ENCODE peak calls at places on chromosomes 3 and 15, in five cellular contexts. One of them, this sample, is unnamed.

GRCh38 chr3:45516829-45517228 is 77.7 kb upstream of the LIMD1 start:
- DNase-seq in choroid plexus epithelial cell: peak
- DNase-seq in ovary: no peak
- DNase-seq in activated T-helper 1 cell treated with Interleukin-2 at 50 U/mL for 16 hours: no peak
- DNase-seq in AG09319: no peak
- DNase-seq in this sample: no peak

GRCh38 chr3:103048371-103048722 is 613.5 kb downstream of the ZPLD1 start:
- DNase-seq in activated T-helper 1 cell treated with Interleukin-2 at 50 U/mL for 16 hours: no peak
- DNase-seq in AG09319: no peak
- DNase-seq in ovary: no peak
- DNase-seq in choroid plexus epithelial cell: peak
- DNase-seq in this sample: no peak

GRCh38 chr3:45486926-45487325 is 98.5 kb downstream of the LARS2 start:
- DNase-seq in choroid plexus epithelial cell: peak
- DNase-seq in ovary: no peak
- DNase-seq in activated T-helper 1 cell treated with Interleukin-2 at 50 U/mL for 16 hours: no peak
- DNase-seq in AG09319: no peak
- DNase-seq in this sample: no peak

GRCh38 chr3:46495901-46496456 is 1.8 kb upstream of the RTP3 start:
- DNase-seq in choroid plexus epithelial cell: peak
- DNase-seq in AG09319: peak
- DNase-seq in ovary: no peak
- DNase-seq in activated T-helper 1 cell treated with Interleukin-2 at 50 U/mL for 16 hours: no peak
- DNase-seq in this sample: no peak

GRCh38 chr15:66734961-66735908 is 33.2 kb downstream of the SMAD6 start:
- DNase-seq in ovary: no peak
- DNase-seq in activated T-helper 1 cell treated with Interleukin-2 at 50 U/mL for 16 hours: no peak
- DNase-seq in choroid plexus epithelial cell: no peak
- DNase-seq in AG09319: no peak
- DNase-seq in this sample: no peak

GRCh38 chr3:99928758-99929408 is 111.2 kb downstream of the CMSS1 start:
- DNase-seq in ovary: no peak
- DNase-seq in activated T-helper 1 cell treated with Interleukin-2 at 50 U/mL for 16 hours: no peak
- DNase-seq in AG09319: no peak
- DNase-seq in choroid plexus epithelial cell: no peak
- DNase-seq in this sample: no peak

GRCh38 chr3:11624161-11624560 is 19.6 kb downstream of the VGLL4 start:
- DNase-seq in AG09319: no peak
- DNase-seq in choroid plexus epithelial cell: peak
- DNase-seq in ovary: no peak
- DNase-seq in activated T-helper 1 cell treated with Interleukin-2 at 50 U/mL for 16 hours: no peak
- DNase-seq in this sample: no peak

GRCh38 chr3:175648939-175649338 is 789.8 kb downstream of the NAALADL2 start:
- DNase-seq in activated T-helper 1 cell treated with Interleukin-2 at 50 U/mL for 16 hours: no peak
- DNase-seq in AG09319: no peak
- DNase-seq in choroid plexus epithelial cell: no peak
- DNase-seq in ovary: no peak
- DNase-seq in this sample: no peak

GRCh38 chr15:25859838-25860645 is 3.1 kb downstream of the ATP10A start:
- DNase-seq in activated T-helper 1 cell treated with Interleukin-2 at 50 U/mL for 16 hours: peak
- DNase-seq in ovary: no peak
- DNase-seq in choroid plexus epithelial cell: no peak
- DNase-seq in AG09319: no peak
- DNase-seq in this sample: no peak

GRCh38 chr3:152384412-152384811 is 115.7 kb downstream of the MBNL1 start:
- DNase-seq in choroid plexus epithelial cell: no peak
- DNase-seq in ovary: no peak
- DNase-seq in AG09319: no peak
- DNase-seq in activated T-helper 1 cell treated with Interleukin-2 at 50 U/mL for 16 hours: no peak
- DNase-seq in this sample: no peak

GRCh38 chr15:63940956-63941620 is 105.2 kb downstream of the DAPK2 start:
- DNase-seq in AG09319: no peak
- DNase-seq in ovary: no peak
- DNase-seq in activated T-helper 1 cell treated with Interleukin-2 at 50 U/mL for 16 hours: no peak
- DNase-seq in choroid plexus epithelial cell: no peak
- DNase-seq in this sample: no peak

GRCh38 chr3:193829781-193830180 is 236.8 kb downstream of the OPA1 start:
- DNase-seq in activated T-helper 1 cell treated with Interleukin-2 at 50 U/mL for 16 hours: no peak
- DNase-seq in AG09319: no peak
- DNase-seq in choroid plexus epithelial cell: peak
- DNase-seq in ovary: no peak
- DNase-seq in this sample: no peak

GRCh38 chr15:79474252-79474651 is 42.1 kb downstream of the MINAR1 start:
- DNase-seq in choroid plexus epithelial cell: peak
- DNase-seq in AG09319: no peak
- DNase-seq in ovary: no peak
- DNase-seq in activated T-helper 1 cell treated with Interleukin-2 at 50 U/mL for 16 hours: no peak
- DNase-seq in this sample: no peak

GRCh38 chr15:44633603-44634002 is 29.9 kb downstream of the SPG11 start:
- DNase-seq in activated T-helper 1 cell treated with Interleukin-2 at 50 U/mL for 16 hours: no peak
- DNase-seq in choroid plexus epithelial cell: peak
- DNase-seq in AG09319: peak
- DNase-seq in ovary: no peak
- DNase-seq in this sample: no peak

GRCh38 chr3:134601539-134602439 is 49.0 kb downstream of the KY start:
- DNase-seq in AG09319: no peak
- DNase-seq in activated T-helper 1 cell treated with Interleukin-2 at 50 U/mL for 16 hours: no peak
- DNase-seq in ovary: peak
- DNase-seq in choroid plexus epithelial cell: peak
- DNase-seq in this sample: no peak

GRCh38 chr3:10532939-10533730 is 27.7 kb upstream of the ATP2B2 start:
- DNase-seq in AG09319: no peak
- DNase-seq in ovary: no peak
- DNase-seq in choroid plexus epithelial cell: no peak
- DNase-seq in activated T-helper 1 cell treated with Interleukin-2 at 50 U/mL for 16 hours: no peak
- DNase-seq in this sample: no peak

GRCh38 chr3:21672303-21672702 is 78.7 kb downstream of the ZNF385D start:
- DNase-seq in ovary: no peak
- DNase-seq in AG09319: peak
- DNase-seq in choroid plexus epithelial cell: peak
- DNase-seq in activated T-helper 1 cell treated with Interleukin-2 at 50 U/mL for 16 hours: no peak
- DNase-seq in this sample: no peak